ENCODE peak calls at places on chromosomes 5 and 9, in four cellular contexts. A is NCI-H460; T is T-cell; C is stimulated activated CD4-positive, alpha-beta T cell treated with anti-CD3 and anti-CD28 coated beads, Interleukin-1b, Interleukin-23, amount 100 ng/mL, for 24 hours. D is an unnamed sample.

GRCh38 chr9:112035166-112035816 is 138.7 kb downstream of the UGCG start:
- DNase-seq in T (no peak), C (no peak), A (no peak), D (no peak)

GRCh38 chr5:137264041-137264440 is 235.1 kb downstream of the SPOCK1 start:
- DNase-seq in A (no peak), C (no peak), T (no peak), D (no peak)

GRCh38 chr5:91382530-91383026 is 539 bp downstream of the ARRDC3 start:
- DNase-seq in T (peak; percentile 8), A (no peak), C (no peak), D (peak; percentile 23)

GRCh38 chr5:132475939-132476852 is 14.4 kb downstream of the IRF1 start:
- DNase-seq in A (no peak), T (no peak), C (no peak), D (no peak)

GRCh38 chr5:148268556-148268955 is at the start of gene SPINK13:
- DNase-seq in C (no peak), A (peak; percentile 21), T (no peak), D (no peak)

GRCh38 chr5:56512314-56512996 is 279.3 kb upstream of the ANKRD55 start:
- DNase-seq in T (no peak), C (no peak), A (no peak), D (no peak)

GRCh38 chr9:135818718-135819475 is 88.4 kb downstream of the CAMSAP1 start:
- DNase-seq in C (no peak), A (no peak), T (no peak), D (no peak)

GRCh38 chr9:84538879-84539278 is 130.7 kb upstream of the NTRK2 start:
- DNase-seq in C (no peak), A (no peak), T (no peak), D (no peak)

GRCh38 chr5:83614841-83615240 is 105.8 kb downstream of the HAPLN1 start:
- DNase-seq in C (no peak), A (no peak), T (no peak), D (no peak)

GRCh38 chr5:79845448-79846197 is 145.4 kb downstream of the MTX3 start:
- DNase-seq in T (no peak), C (no peak), A (no peak), D (no peak)